ENCODE peak calls at places on chromosomes 4 and X, in five cellular contexts. A is CD4-positive, alpha-beta memory T cell; Q is HT1080; H is CD8-positive, alpha-beta memory T cell; E is fibroblast of the aortic adventitia. G is an unnamed sample.

GRCh38 chrX:151679798-151680427 is 15.3 kb upstream of the PRRG3 start:
- DNase-seq in Q (no peak), H (no peak), A (no peak), E (no peak), G (no peak)

GRCh38 chrX:70449457-70449966 is 4.9 kb downstream of the DLG3 start:
- DNase-seq in H (no peak), A (no peak), Q (no peak), E (no peak), G (no peak)

GRCh38 chrX:45421806-45422205 is 221.1 kb upstream of the DIPK2B start:
- DNase-seq in H (no peak), E (no peak), Q (no peak), A (no peak), G (no peak)

GRCh38 chrX:43703211-43703791 is 47.2 kb downstream of the MAOA start:
- DNase-seq in E (peak), H (no peak), Q (peak), A (no peak), G (no peak)

GRCh38 chrX:131083510-131084142 is 25.5 kb downstream of the ARHGAP36 start:
- DNase-seq in Q (no peak), H (no peak), E (no peak), A (no peak), G (no peak)

GRCh38 chr4:4869380-4869723 is 9.9 kb downstream of the MSX1 start:
- DNase-seq in Q (no peak), H (no peak), E (no peak), A (no peak), G (no peak)

GRCh38 chr4:18369561-18369960 is 348.0 kb upstream of the LCORL start:
- DNase-seq in E (no peak), Q (no peak), A (no peak), H (no peak), G (no peak)

GRCh38 chr4:113971706-113972360 is 7.6 kb downstream of the ARSJ start:
- DNase-seq in E (no peak), A (no peak), Q (peak), H (no peak), G (no peak)

GRCh38 chr4:53861856-53862610 is 202.4 kb downstream of the CHIC2 start:
- DNase-seq in Q (peak), E (peak), H (no peak), A (no peak), G (no peak)

GRCh38 chr4:41609851-41610250 is 71.9 kb downstream of the LIMCH1 start:
- DNase-seq in A (no peak), H (no peak), Q (no peak), E (no peak), G (no peak)

GRCh38 chr4:38601244-38601915 is 62.6 kb upstream of the KLF3 start:
- DNase-seq in H (no peak), E (peak), Q (peak), A (no peak), G (no peak)

GRCh38 chr4:8465615-8466611 is 25.3 kb downstream of the TRMT44 start:
- DNase-seq in H (no peak), Q (no peak), A (no peak), E (no peak), G (no peak)

GRCh38 chr4:175339100-175339707 is 421.0 kb downstream of the ADAM29 start:
- DNase-seq in A (no peak), E (peak), H (no peak), Q (peak), G (no peak)

GRCh38 chr4:184538023-184538599 is 63.8 kb upstream of the IRF2 start:
- DNase-seq in E (peak), A (peak), H (peak), Q (peak), G (peak)

GRCh38 chr4:153023692-153024394 is 87.7 kb downstream of the FHDC1 start:
- DNase-seq in A (no peak), H (no peak), E (no peak), Q (peak), G (no peak)

GRCh38 chr4:23818097-23818648 is 71.7 kb downstream of the PPARGC1A start:
- DNase-seq in Q (no peak), E (no peak), H (no peak), A (no peak), G (no peak)

GRCh38 chr4:105075045-105075444 is 71.6 kb upstream of the TET2 start:
- DNase-seq in H (no peak), E (no peak), Q (no peak), A (no peak), G (no peak)

GRCh38 chr4:166460769-166461550 is 587.9 kb downstream of the TLL1 start:
- DNase-seq in E (peak), A (no peak), H (no peak), Q (no peak), G (no peak)

GRCh38 chrX:15644560-15644872 is 20.1 kb downstream of the CLTRN start:
- DNase-seq in Q (no peak), H (no peak), A (no peak), E (no peak), G (no peak)

GRCh38 chr4:182855877-182856276 is 61.3 kb downstream of the DCTD start:
- DNase-seq in E (no peak), Q (no peak), H (no peak), A (no peak), G (no peak)

GRCh38 chrX:150934453-150934852 is 36.0 kb upstream of the CD99L2 start:
- DNase-seq in H (no peak), Q (peak), A (no peak), E (peak), G (no peak)

GRCh38 chr4:148998719-148999118 is 556.5 kb upstream of the NR3C2 start:
- DNase-seq in E (peak), Q (peak), A (no peak), H (no peak), G (no peak)

GRCh38 chrX:133337250-133337649 is 78.0 kb downstream of the GPC4 start:
- DNase-seq in Q (no peak), A (no peak), E (peak), H (no peak), G (no peak)

GRCh38 chr4:146916479-146917076 is 29.1 kb downstream of the TTC29 start:
- DNase-seq in Q (peak), H (no peak), A (no peak), E (peak), G (peak)

GRCh38 chr4:39825741-39826231 is 127.8 kb downstream of the UBE2K start:
- DNase-seq in A (no peak), Q (peak), E (peak), H (no peak), G (no peak)

GRCh38 chr4:28402751-28403150 is 1542.1 kb downstream of the STIM2 start:
- DNase-seq in E (no peak), A (no peak), Q (peak), H (no peak), G (no peak)

GRCh38 chr4:180828455-180829018 is 1414.7 kb upstream of the TENM3 start:
- DNase-seq in Q (peak), H (no peak), E (peak), A (no peak), G (no peak)

GRCh38 chr4:141571368-141571767 is 65.0 kb upstream of the IL15 start:
- DNase-seq in A (no peak), Q (no peak), H (no peak), E (peak), G (no peak)

GRCh38 chr4:140108713-140109230 is 45.2 kb downstream of the MAML3 start:
- DNase-seq in H (no peak), E (no peak), Q (no peak), A (no peak), G (no peak)

GRCh38 chr4:27149541-27150212 is 289.0 kb downstream of the STIM2 start:
- DNase-seq in Q (peak), H (no peak), A (no peak), E (peak), G (no peak)

GRCh38 chr4:66955784-66956183 is 589.5 kb downstream of the CENPC start:
- DNase-seq in E (no peak), Q (no peak), H (no peak), A (no peak), G (no peak)

GRCh38 chr4:168674077-168674747 is 177.4 kb downstream of the PALLD start:
- DNase-seq in Q (no peak), E (peak), H (no peak), A (no peak), G (no peak)

GRCh38 chrX:39402158-39402557 is 600.9 kb downstream of the MID1IP1 start:
- DNase-seq in E (no peak), A (no peak), Q (no peak), H (no peak), G (no peak)

GRCh38 chr4:82201303-82201702 is 172.5 kb downstream of the HNRNPD start:
- DNase-seq in Q (no peak), A (no peak), H (no peak), E (peak), G (no peak)

GRCh38 chr4:15649914-15650545 is 5.1 kb downstream of the FBXL5 start:
- DNase-seq in A (peak), E (peak), H (peak), Q (peak), G (peak)

GRCh38 chr4:150583287-150584197 is 1.6 kb downstream of the MAB21L2 start:
- DNase-seq in Q (no peak), E (no peak), A (peak), H (no peak), G (no peak)

GRCh38 chr4:69060651-69061308 is 35.5 kb upstream of the UGT2B7 start:
- DNase-seq in A (no peak), E (no peak), H (no peak), Q (peak), G (no peak)